ENCODE peak calls at places on chromosomes 1 and 21, in seven cellular contexts. U, X, W, V, H, M and T are unnamed samples.

GRCh38 chr1:207081106-207081505 is 7.6 kb upstream of the C4BPB start:
- DNase-seq in U (no peak), X (no peak), W (no peak), V (no peak), H (no peak), M (no peak), T (no peak)

GRCh38 chr1:207797229-207797973 is 45.5 kb downstream of the CD46 start:
- DNase-seq in U (peak; percentile 92), X (peak; percentile 88), W (peak; percentile 92), V (peak; percentile 68), H (peak; percentile 91), M (no peak), T (peak; percentile 87)

GRCh38 chr1:174262747-174263241 is 103.5 kb downstream of the RABGAP1L start:
- DNase-seq in U (peak; percentile 58), X (no peak), W (no peak), V (peak; percentile 33), H (no peak), M (no peak), T (peak; percentile 76)

GRCh38 chr1:7322283-7322785 is 448.8 kb upstream of the VAMP3 start:
- DNase-seq in U (no peak), X (no peak), W (no peak), V (no peak), H (no peak), M (no peak), T (no peak)

GRCh38 chr21:43971201-43971991 is 40.7 kb upstream of the TRAPPC10 start:
- DNase-seq in U (no peak), X (no peak), W (no peak), V (no peak), H (no peak), M (no peak), T (no peak)

GRCh38 chr1:20123696-20124450 is 4.5 kb upstream of the PLA2G2D start:
- DNase-seq in U (no peak), X (no peak), W (no peak), V (no peak), H (no peak), M (no peak), T (peak; percentile 27)

GRCh38 chr1:183244466-183244865 is 58.4 kb downstream of the LAMC2 start:
- DNase-seq in U (no peak), X (peak; percentile 95), W (peak; percentile 28), V (peak; percentile 67), H (no peak), M (peak; percentile 96), T (no peak)

GRCh38 chr1:116825400-116825734 is 71.1 kb downstream of the CD2 start:
- DNase-seq in U (peak; percentile 81), X (no peak), W (no peak), V (no peak), H (no peak), M (no peak), T (no peak)

GRCh38 chr1:90711696-90712095 is 5.4 kb downstream of the BARHL2 start:
- DNase-seq in U (no peak), X (no peak), W (no peak), V (no peak), H (no peak), M (no peak), T (no peak)

GRCh38 chr1:54227091-54227602 is 27.2 kb downstream of the MRPL37 start:
- DNase-seq in U (peak; percentile 51), X (no peak), W (no peak), V (no peak), H (peak; percentile 79), M (no peak), T (peak; percentile 62)

GRCh38 chr21:45761703-45762102 is 118.2 kb downstream of the PCBP3 start:
- DNase-seq in U (no peak), X (no peak), W (no peak), V (no peak), H (no peak), M (no peak), T (no peak)

GRCh38 chr1:32020338-32020737 is 6.7 kb downstream of the KHDRBS1 start:
- DNase-seq in U (no peak), X (no peak), W (no peak), V (no peak), H (no peak), M (no peak), T (no peak)

GRCh38 chr21:39126486-39126806 is 56.8 kb downstream of the PSMG1 start:
- DNase-seq in U (no peak), X (no peak), W (no peak), V (no peak), H (no peak), M (no peak), T (no peak)

GRCh38 chr21:43320526-43320925 is 106.4 kb downstream of the SIK1 start:
- DNase-seq in U (no peak), X (no peak), W (no peak), V (no peak), H (no peak), M (no peak), T (no peak)

GRCh38 chr21:39776589-39776988 is 31.6 kb downstream of the IGSF5 start:
- DNase-seq in U (no peak), X (no peak), W (no peak), V (peak; percentile 43), H (no peak), M (no peak), T (peak; percentile 74)

GRCh38 chr1:81377406-81377805 is 423.3 kb upstream of the ADGRL2 start:
- DNase-seq in U (peak; percentile 65), X (no peak), W (no peak), V (no peak), H (no peak), M (no peak), T (no peak)

GRCh38 chr1:195851016-195851591 is 757.1 kb downstream of the KCNT2 start:
- DNase-seq in U (no peak), X (no peak), W (no peak), V (no peak), H (no peak), M (no peak), T (no peak)

GRCh38 chr1:218683224-218683623 is 338.1 kb downstream of the TGFB2 start:
- DNase-seq in U (no peak), X (no peak), W (no peak), V (no peak), H (no peak), M (no peak), T (peak; percentile 60)

GRCh38 chr1:80218112-80218511 is 1211.6 kb upstream of the ADGRL4 start:
- DNase-seq in U (no peak), X (no peak), W (no peak), V (no peak), H (no peak), M (no peak), T (peak; percentile 68)

GRCh38 chr1:67689267-67690017 is 4.4 kb downstream of the GADD45A start:
- DNase-seq in U (no peak), X (no peak), W (no peak), V (no peak), H (no peak), M (no peak), T (no peak)

GRCh38 chr1:96130432-96130831 is 591.2 kb upstream of the PTBP2 start:
- DNase-seq in U (no peak), X (no peak), W (no peak), V (no peak), H (no peak), M (no peak), T (no peak)

GRCh38 chr1:39700348-39700747 is 9.1 kb upstream of the HPCAL4 start:
- DNase-seq in U (no peak), X (no peak), W (no peak), V (no peak), H (no peak), M (no peak), T (no peak)

GRCh38 chr1:84402060-84402459 is 3.8 kb downstream of the DNASE2B start:
- DNase-seq in U (no peak), X (no peak), W (no peak), V (no peak), H (no peak), M (no peak), T (no peak)

GRCh38 chr21:37614351-37614875 is 247.8 kb downstream of the DYRK1A start:
- DNase-seq in U (no peak), X (no peak), W (no peak), V (no peak), H (no peak), M (peak; percentile 77), T (no peak)

GRCh38 chr1:110523011-110523410 is 4.0 kb upstream of the KCNA10 start:
- DNase-seq in U (no peak), X (peak; percentile 70), W (no peak), V (no peak), H (no peak), M (no peak), T (no peak)

GRCh38 chr1:224828691-224829090 is 100.8 kb upstream of the DNAH14 start:
- DNase-seq in U (no peak), X (no peak), W (no peak), V (peak; percentile 27), H (no peak), M (no peak), T (peak; percentile 23)

GRCh38 chr1:109425902-109426277 is 358 bp downstream of the PSMA5 start:
- DNase-seq in U (no peak), X (peak; percentile 79), W (peak; percentile 61), V (no peak), H (no peak), M (peak; percentile 93), T (no peak)

GRCh38 chr1:24111264-24111997 is 504 bp downstream of the MYOM3 start:
- DNase-seq in U (no peak), X (no peak), W (no peak), V (no peak), H (peak; percentile 56), M (no peak), T (no peak)

GRCh38 chr1:207031632-207032258 is 811 bp downstream of the C1orf116 start:
- DNase-seq in U (no peak), X (no peak), W (peak; percentile 87), V (no peak), H (no peak), M (no peak), T (no peak)

GRCh38 chr1:36522021-36522420 is 39.3 kb upstream of the CSF3R start:
- DNase-seq in U (no peak), X (peak; percentile 27), W (peak; percentile 9), V (no peak), H (no peak), M (no peak), T (no peak)
- H3K4me3 ChIP-seq in U (no peak overlapping the region), X (no peak overlapping the region), W (no peak overlapping the region), V (no peak overlapping the region), H (no peak overlapping the region), M (no peak overlapping the region), T (no peak overlapping the region)

GRCh38 chr1:97138515-97139032 is 417.0 kb downstream of the PTBP2 start:
- DNase-seq in U (no peak), X (no peak), W (no peak), V (no peak), H (no peak), M (no peak), T (no peak)
- TF ChIP-seq CTCF in U (no peak), X (no peak), W (no peak), V (no peak), H (no peak), M (no peak), T (no peak)

DNA sequence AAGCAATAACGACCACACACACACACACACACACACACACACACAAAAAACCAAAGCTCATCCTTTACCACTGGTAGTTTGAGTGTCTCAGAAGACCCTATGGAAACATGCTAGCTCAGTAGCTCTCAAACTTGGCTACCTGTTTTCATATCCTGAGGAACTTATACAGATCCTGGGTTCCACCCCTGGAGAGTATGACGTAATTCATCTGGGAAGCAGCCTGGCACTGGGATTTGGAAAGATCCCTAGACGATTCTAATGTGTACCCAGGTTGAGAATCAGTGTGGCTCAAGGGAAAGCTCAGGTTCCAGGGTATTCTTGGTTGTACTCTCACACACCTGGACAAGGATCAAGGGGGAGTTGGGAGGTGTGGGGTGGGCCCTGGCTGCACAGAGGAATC is 85.9 kb downstream of the SELENOF start:
- DNase-seq in U (no peak), X (no peak), W (no peak), V (no peak), H (no peak), M (no peak), T (no peak)
- H3K4me3 ChIP-seq in U (no peak overlapping the region), X (no peak overlapping the region), W (no peak overlapping the region), V (no peak overlapping the region), H (no peak overlapping the region), M (no peak overlapping the region), T (no peak overlapping the region)

GRCh38 chr1:11481019-11481418 is 2.1 kb downstream of the DISP3 start:
- DNase-seq in U (no peak), X (no peak), W (no peak), V (no peak), H (no peak), M (no peak), T (no peak)
- TF ChIP-seq CTCF in U (peak; percentile 61), X (no peak), W (no peak), V (no peak), H (no peak), M (no peak), T (no peak)